ENCODE peak calls at places on chromosome 12, in five cellular contexts. K is HL-60, L is stomach, Y is ovary, G is upper lobe of right lung. T is an unnamed sample.

GRCh38 chr12:99605-100004 is 33.0 kb downstream of the IQSEC3 start:
- DNase-seq in Y (no peak), G (peak), K (no peak), L (no peak), T (no peak)

GRCh38 chr12:24500466-24501232 is 448.3 kb downstream of the BCAT1 start:
- DNase-seq in L (no peak), G (no peak), K (no peak), Y (no peak), T (no peak)

GRCh38 chr12:132558861-132559623 is 51.3 kb downstream of the LRCOL1 start:
- DNase-seq in G (no peak), K (no peak), L (no peak), Y (no peak), T (no peak)

GRCh38 chr12:77845831-77846230 is 15.1 kb downstream of the NAV3 start:
- DNase-seq in Y (no peak), G (no peak), L (no peak), K (no peak), T (no peak)

GRCh38 chr12:9041321-9041720 is 52.0 kb downstream of the KLRG1 start:
- DNase-seq in Y (no peak), L (no peak), G (no peak), K (no peak), T (no peak)

GRCh38 chr12:41762691-41763090 is 382.0 kb downstream of the GXYLT1 start:
- DNase-seq in K (no peak), L (no peak), Y (no peak), G (no peak), T (no peak)

GRCh38 chr12:108985750-108986149 is 35.1 kb downstream of the SVOP start:
- DNase-seq in L (no peak), G (no peak), K (no peak), Y (no peak), T (no peak)

GRCh38 chr12:86379337-86379736 is 123.1 kb upstream of the MGAT4C start:
- DNase-seq in L (no peak), Y (no peak), K (no peak), G (no peak), T (no peak)

GRCh38 chr12:138898-139534 is 72.4 kb downstream of the IQSEC3 start:
- DNase-seq in G (peak), L (no peak), K (no peak), Y (peak), T (no peak)

GRCh38 chr12:92726865-92727264 is 24.1 kb downstream of the PLEKHG7 start:
- DNase-seq in G (no peak), Y (no peak), L (no peak), K (no peak), T (no peak)

GRCh38 chr12:56129210-56129691 is 1.2 kb downstream of the ESYT1 start:
- DNase-seq in K (peak), L (peak), G (peak), Y (peak), T (peak)

GRCh38 chr12:130977046-130977758 is 23.5 kb downstream of the ADGRD1 start:
- DNase-seq in G (peak), Y (no peak), K (no peak), L (no peak), T (no peak)

GRCh38 chr12:64700532-64700931 is 58.7 kb downstream of the GNS start:
- DNase-seq in L (no peak), Y (no peak), G (no peak), K (no peak), T (no peak)

GRCh38 chr12:80299976-80300375 is 144.1 kb upstream of the PTPRQ start:
- DNase-seq in L (no peak), Y (no peak), K (no peak), G (no peak), T (no peak)

GRCh38 chr12:115449526-115449925 is 765.6 kb upstream of the TBX3 start:
- DNase-seq in Y (no peak), K (no peak), L (no peak), G (no peak), T (no peak)

GRCh38 chr12:30973830-30974229 is 47.3 kb downstream of the TSPAN11 start:
- DNase-seq in K (no peak), L (no peak), Y (no peak), G (no peak), T (no peak)

GRCh38 chr12:106416273-106416672 is 58.7 kb downstream of the POLR3B start:
- DNase-seq in G (no peak), Y (no peak), K (no peak), L (no peak), T (no peak)

GRCh38 chr12:115405471-115405860 is 721.5 kb upstream of the TBX3 start:
- DNase-seq in K (no peak), Y (no peak), G (no peak), L (no peak), T (no peak)

GRCh38 chr12:106251636-106252035 is 3.8 kb upstream of the CKAP4 start:
- DNase-seq in K (no peak), G (no peak), L (no peak), Y (no peak), T (no peak)

GRCh38 chr12:5716991-5717390 is 228.1 kb downstream of the ANO2 start:
- DNase-seq in K (no peak), L (no peak), Y (no peak), G (no peak), T (no peak)

GRCh38 chr12:20369164-20370000 is 1.0 kb downstream of the PDE3A start:
- DNase-seq in K (no peak), L (peak), G (peak), Y (peak), T (peak)

GRCh38 chr12:96878704-96879103 is 28.4 kb upstream of the NEDD1 start:
- DNase-seq in G (no peak), Y (no peak), K (no peak), L (no peak), T (no peak)

GRCh38 chr12:52992699-52993557 is 13.3 kb upstream of the EIF4B start:
- DNase-seq in G (no peak), K (no peak), Y (no peak), L (peak), T (peak)

GRCh38 chr12:89707992-89708792 is 446 bp downstream of the ATP2B1 start:
- DNase-seq in Y (peak), L (peak), G (peak), K (no peak), T (peak)

DNA sequence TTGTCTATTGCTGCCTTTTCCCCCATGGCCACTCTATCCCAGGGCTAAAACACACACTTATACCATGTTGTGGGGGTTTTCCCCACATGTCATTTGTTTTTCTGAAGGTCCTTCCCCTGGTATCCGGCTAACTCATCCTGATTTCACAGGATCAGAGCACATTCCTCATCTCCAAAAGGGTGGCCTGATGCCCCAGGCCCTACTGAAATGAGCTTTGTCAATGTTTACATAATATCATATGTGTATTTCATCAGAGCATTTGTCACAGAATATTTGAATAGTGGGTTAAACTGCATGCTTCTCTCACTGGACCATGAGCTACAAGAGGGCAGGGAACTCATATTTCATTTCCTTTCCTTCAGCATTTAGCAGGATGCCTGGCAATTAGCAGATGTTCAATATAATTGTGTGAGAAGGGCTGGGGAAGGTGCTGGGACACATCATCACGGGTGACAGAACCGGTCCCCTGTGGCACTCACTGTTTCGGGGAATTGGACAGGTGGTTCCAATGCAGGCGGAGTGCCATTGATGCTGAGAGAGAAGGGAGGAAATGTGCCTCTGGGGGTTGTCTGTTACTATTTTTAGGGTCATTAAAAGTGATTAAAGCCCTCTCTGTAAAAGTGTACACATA is 26.8 kb downstream of the EMP1 start:
- DNase-seq in L (no peak), Y (no peak), K (no peak), G (no peak), T (no peak)
- H3K4me3 ChIP-seq in L (no peak), Y (no peak), K (no peak), G (no peak), T (no peak)

GRCh38 chr12:6961695-6962284 is 8.7 kb downstream of the PHB2 start:
- DNase-seq in Y (no peak), G (peak), L (peak), K (no peak), T (peak)

GRCh38 chr12:6962285-6963015 is 8.0 kb downstream of the PHB2 start:
- DNase-seq in L (peak), Y (peak), G (peak), K (no peak), T (peak)

GRCh38 chr12:6960291-6961277 is 9.4 kb downstream of the PTPN6 start:
- DNase-seq in Y (no peak), K (no peak), G (peak), L (no peak), T (peak)

GRCh38 chr12:6959376-6960290 is 8.5 kb downstream of the PTPN6 start:
- DNase-seq in G (peak), K (peak), L (no peak), Y (no peak), T (no peak)

GRCh38 chr12:6961278-6961694 is 9.2 kb downstream of the PHB2 start:
- DNase-seq in G (peak), L (peak), K (no peak), Y (peak), T (peak)
- H3K4me3 ChIP-seq in G (peak), L (peak), K (no peak), Y (peak), T (peak)

GRCh38 chr12:88416155-88416554 is 164.1 kb downstream of the KITLG start:
- DNase-seq in K (no peak), Y (no peak), G (no peak), L (no peak), T (no peak)
- H3K4me3 ChIP-seq in K (no peak), Y (no peak), G (peak), L (no peak), T (no peak)

DNA sequence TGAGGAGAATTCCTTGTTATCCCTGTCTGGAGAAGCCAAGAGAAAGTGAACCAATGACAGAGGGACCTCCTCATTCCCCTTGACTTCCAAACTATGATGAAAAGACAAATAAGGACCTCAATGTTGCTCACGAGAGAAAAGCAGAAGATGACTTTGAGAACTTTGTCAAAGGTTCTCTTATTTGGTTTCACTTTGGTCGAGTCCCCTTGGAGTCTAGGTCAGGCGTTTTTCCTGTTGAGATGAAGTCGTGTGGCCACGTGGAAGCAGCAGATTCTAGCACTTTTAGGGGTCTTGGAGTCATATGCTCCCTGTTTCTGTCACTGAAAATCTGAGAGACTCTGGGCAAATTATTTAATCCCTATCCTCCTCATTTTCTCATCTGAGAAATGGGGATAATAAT is 33.8 kb upstream of the COL2A1 start:
- DNase-seq in L (no peak), Y (no peak), G (no peak), K (no peak), T (no peak)
- H3K4me3 ChIP-seq in L (no peak), Y (no peak), G (no peak), K (no peak), T (no peak)

T was measured in small intestine.